ENCODE peak calls at places on chromosome 22, in five cellular contexts. G is endodermal cell, I is ovary, U is A549, J is right cardiac atrium. N is an unnamed sample. For H3K9me3, the result is how much of the 10 kb centered on the place peaks cover.

GRCh38 chr22:23119492-23120414 is 22.0 kb downstream of the RSPH14 start:
- DNase-seq in U (no peak), G (no peak), J (peak), I (no peak), N (no peak)

GRCh38 chr22:27790396-27791216 is 10.9 kb downstream of the MN1 start:
- DNase-seq in U (no peak), G (no peak), I (no peak), J (no peak), N (no peak)

GRCh38 chr22:45476814-45477213 is 25.9 kb upstream of the FBLN1 start:
- DNase-seq in J (no peak), I (peak), U (no peak), G (no peak), N (no peak)

GRCh38 chr22:28801845-28802594 is 1.7 kb upstream of the XBP1 start:
- DNase-seq in J (no peak), G (no peak), I (no peak), U (no peak), N (no peak)

GRCh38 chr22:24688294-24688693 is 85.3 kb downstream of the GGT1 start:
- DNase-seq in U (no peak), J (no peak), I (no peak), G (no peak), N (no peak)

GRCh38 chr22:20578707-20579106 is 71.3 kb downstream of the MED15 start:
- DNase-seq in J (no peak), G (no peak), I (no peak), U (no peak), N (no peak)

GRCh38 chr22:37206841-37207821 is 5.1 kb downstream of the SSTR3 start:
- DNase-seq in U (no peak), J (no peak), G (no peak), I (peak), N (no peak)

GRCh38 chr22:29751139-29751538 is 15.7 kb downstream of the ZMAT5 start:
- DNase-seq in U (no peak), J (peak), G (no peak), I (no peak), N (no peak)

GRCh38 chr22:45425101-45425500 is 11.6 kb downstream of the RIBC2 start:
- DNase-seq in G (no peak), U (no peak), I (no peak), J (no peak), N (no peak)

GRCh38 chr22:44392446-44392921 is 79.7 kb upstream of the SHISAL1 start:
- DNase-seq in I (peak), J (no peak), U (no peak), G (peak), N (no peak)

GRCh38 chr22:29149841-29150555 is 55.7 kb upstream of the EMID1 start:
- DNase-seq in G (peak), I (no peak), J (peak), U (no peak), N (no peak)

GRCh38 chr22:37824674-37825641 is 1.8 kb downstream of the GALR3 start:
- DNase-seq in J (peak), I (peak), U (no peak), G (peak), N (no peak)

GRCh38 chr22:22865311-22866072 is 22.1 kb upstream of the IGLL5 start:
- DNase-seq in G (no peak), U (no peak), I (no peak), J (no peak), N (no peak)

GRCh38 chr22:31160328-31160978 is 471 bp downstream of the RNF185 start:
- DNase-seq in J (no peak), G (no peak), I (no peak), U (no peak), N (no peak)

GRCh38 chr22:31177420-31178162 is 17.6 kb downstream of the RNF185 start:
- DNase-seq in J (no peak), I (no peak), G (no peak), U (peak), N (no peak)

GRCh38 chr22:23553922-23554870 is 25.9 kb downstream of the IGLL1 start:
- DNase-seq in J (no peak), I (no peak), U (no peak), G (no peak), N (no peak)

GRCh38 chr22:28658448-28658847 is 21.2 kb downstream of the TTC28 start:
- DNase-seq in U (no peak), I (no peak), J (no peak), G (no peak), N (no peak)

GRCh38 chr22:45231293-45231692 is 9.4 kb downstream of the KIAA0930 start:
- DNase-seq in G (no peak), J (no peak), I (no peak), U (no peak), N (no peak)

GRCh38 chr22:38865201-38866023 is 6.6 kb downstream of the CBX6 start:
- DNase-seq in J (peak), I (no peak), G (peak), U (no peak), N (no peak)

GRCh38 chr22:38712496-38713207 is 6.9 kb downstream of the GTPBP1 start:
- DNase-seq in G (peak), U (no peak), I (no peak), J (no peak), N (no peak)

GRCh38 chr22:20545681-20546521 is 38.5 kb downstream of the MED15 start:
- DNase-seq in I (no peak), G (no peak), U (no peak), J (no peak), N (no peak)

GRCh38 chr22:32996702-32997101 is 61.5 kb downstream of the SYN3 start:
- DNase-seq in G (no peak), J (peak), U (peak), I (no peak), N (no peak)

GRCh38 chr22:47437110-47437509 is 674.7 kb downstream of the TBC1D22A start:
- DNase-seq in U (no peak), I (no peak), G (no peak), J (no peak), N (no peak)
- H3K9me3 ChIP-seq in U (under half), I (under half), G (half or more), J (under half), N (under half)

DNA sequence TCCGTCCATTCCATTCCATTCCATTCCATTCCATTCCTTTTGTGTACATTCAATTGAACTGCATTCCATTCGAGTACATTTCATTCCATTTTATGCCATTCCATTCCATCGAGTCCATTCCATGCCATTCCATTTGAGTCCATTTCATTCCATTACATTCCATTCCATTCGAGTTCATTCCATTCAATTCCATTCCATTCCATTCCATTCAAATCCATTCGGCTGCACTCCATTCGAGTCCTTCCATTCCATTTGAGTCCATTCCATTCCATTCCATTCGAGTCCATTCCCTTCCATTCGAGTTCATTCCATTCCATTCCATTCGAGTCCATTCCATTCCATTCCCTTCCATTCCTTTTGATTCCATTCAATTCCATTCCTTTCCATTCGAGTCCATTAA is 4800.6 kb upstream of the OR11H1 start:
- DNase-seq in G (no peak), U (no peak), J (no peak), I (no peak), N (no peak)
- H3K9me3 ChIP-seq in G (half or more), U (under half), J (under half), I (under half), N (under half)

DNA sequence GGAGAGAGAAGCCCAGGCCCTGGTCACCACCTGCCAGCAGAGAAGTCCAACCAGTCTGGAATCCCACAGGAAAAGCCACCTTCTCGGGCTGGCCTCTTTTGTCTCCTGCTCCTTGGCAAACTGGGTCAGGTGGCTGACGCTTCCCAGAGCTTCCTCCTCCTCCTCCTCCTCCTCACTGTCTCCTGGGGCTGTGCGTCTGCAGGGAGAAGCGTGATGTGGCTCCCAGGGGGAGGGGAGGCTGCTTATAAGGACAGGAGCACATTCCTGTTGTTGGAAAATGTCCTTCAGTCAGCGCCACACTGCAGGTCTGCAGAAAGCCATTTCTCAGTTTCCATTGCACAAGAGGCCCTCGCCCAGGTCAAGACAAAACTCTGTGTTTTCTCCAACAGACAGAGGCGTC is 1316.5 kb downstream of the BRD1 start:
- DNase-seq in I (no peak), J (peak), G (no peak), U (no peak), N (no peak)
- H3K9me3 ChIP-seq in I (under half), J (under half), G (under half), U (under half), N (under half)

GRCh38 chr22:49381595-49382450 is 445.9 kb downstream of the BRD1 start:
- DNase-seq in I (no peak), U (no peak), J (no peak), G (peak), N (no peak)
- H3K9me3 ChIP-seq in I (under half), U (under half), J (under half), G (under half), N (under half)

GRCh38 chr22:47564651-47565050 is 802.2 kb downstream of the TBC1D22A start:
- DNase-seq in U (no peak), I (no peak), J (no peak), G (no peak), N (no peak)

GRCh38 chr22:47563406-47564157 is 801.1 kb downstream of the TBC1D22A start:
- DNase-seq in I (no peak), J (no peak), G (no peak), U (no peak), N (no peak)

GRCh38 chr22:47564158-47564450 is 801.7 kb downstream of the TBC1D22A start:
- DNase-seq in G (no peak), J (no peak), U (no peak), I (no peak), N (no peak)

GRCh38 chr22:47567126-47567730 is 804.8 kb downstream of the TBC1D22A start:
- DNase-seq in I (no peak), J (no peak), U (no peak), G (no peak), N (no peak)

DNA sequence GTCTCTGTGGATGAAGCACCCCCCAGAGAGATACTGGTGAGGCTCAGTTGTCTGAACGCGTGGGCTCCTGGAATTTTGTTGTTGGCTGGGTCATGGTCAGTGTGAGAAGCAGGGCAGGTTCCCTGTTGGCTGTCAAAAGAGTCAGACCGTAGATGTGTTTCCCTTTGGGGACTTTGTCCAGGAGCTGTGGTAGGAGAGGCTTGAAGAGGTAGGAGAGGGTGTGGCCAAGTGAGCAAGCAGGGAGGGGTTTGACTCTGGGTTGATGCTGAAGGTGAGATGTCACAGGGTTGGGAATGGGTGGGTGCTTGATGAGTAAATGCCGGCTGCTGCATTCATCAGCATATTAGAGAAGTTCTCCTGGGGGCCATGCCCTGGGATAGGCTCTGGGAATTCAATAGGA is 803.2 kb downstream of the TBC1D22A start:
- DNase-seq in I (no peak), U (no peak), G (no peak), J (no peak), N (no peak)
- H3K9me3 ChIP-seq in I (under half), U (under half), G (under half), J (under half), N (under half)

DNA sequence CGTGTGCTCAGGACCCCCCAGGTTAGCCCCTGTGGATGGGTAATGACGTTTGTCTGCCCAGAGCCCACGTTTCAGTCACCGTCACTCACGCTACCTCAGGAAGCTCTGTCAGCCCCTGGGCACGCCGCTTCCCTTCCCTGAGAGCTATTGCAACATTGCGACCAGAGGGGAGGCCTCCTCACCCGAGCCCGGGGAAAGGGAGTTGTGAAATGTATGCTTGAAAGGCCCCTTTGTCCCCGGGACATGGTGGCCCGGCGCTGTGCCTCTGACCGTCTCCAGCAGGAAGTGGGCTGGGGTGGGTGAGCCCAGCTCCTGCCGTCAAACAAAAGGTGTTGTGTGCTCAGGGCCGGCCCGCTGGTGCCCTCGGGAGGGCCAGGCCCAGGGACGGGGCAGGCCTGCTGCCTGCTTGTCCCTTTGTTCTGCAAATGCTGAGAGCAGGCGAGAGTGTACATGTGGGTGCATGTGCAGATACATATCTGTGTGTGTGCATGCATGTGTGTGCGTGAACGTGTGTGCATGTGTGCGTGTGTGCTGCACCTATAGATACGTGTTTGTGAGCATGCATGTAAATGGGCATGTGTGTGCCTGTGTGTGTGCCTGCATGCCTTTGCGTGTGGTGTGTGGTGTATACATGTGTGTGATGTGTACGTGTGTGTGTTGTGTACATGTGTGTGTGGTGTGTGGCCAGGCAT is 1125.0 kb downstream of the BRD1 start:
- DNase-seq in J (peak), U (no peak), I (no peak), G (peak), N (no peak)
- H3K9me3 ChIP-seq in J (under half), U (under half), I (under half), G (under half), N (under half)

GRCh38 chr22:49086181-49086580 is 741.5 kb downstream of the BRD1 start:
- DNase-seq in I (no peak), G (no peak), J (no peak), U (no peak), N (no peak)

GRCh38 chr22:49088801-49089791 is 738.6 kb downstream of the BRD1 start:
- DNase-seq in I (no peak), G (no peak), U (no peak), J (no peak), N (no peak)

GRCh38 chr22:49087716-49088660 is 739.7 kb downstream of the BRD1 start:
- DNase-seq in G (no peak), I (no peak), J (no peak), U (no peak), N (no peak)

GRCh38 chr22:49087163-49087562 is 740.5 kb downstream of the BRD1 start:
- DNase-seq in G (no peak), U (no peak), J (peak), I (no peak), N (no peak)

GRCh38 chr22:49086606-49087157 is 741.0 kb downstream of the BRD1 start:
- DNase-seq in U (no peak), G (no peak), J (no peak), I (no peak), N (no peak)
- H3K9me3 ChIP-seq in U (under half), G (under half), J (under half), I (under half), N (under half)

DNA sequence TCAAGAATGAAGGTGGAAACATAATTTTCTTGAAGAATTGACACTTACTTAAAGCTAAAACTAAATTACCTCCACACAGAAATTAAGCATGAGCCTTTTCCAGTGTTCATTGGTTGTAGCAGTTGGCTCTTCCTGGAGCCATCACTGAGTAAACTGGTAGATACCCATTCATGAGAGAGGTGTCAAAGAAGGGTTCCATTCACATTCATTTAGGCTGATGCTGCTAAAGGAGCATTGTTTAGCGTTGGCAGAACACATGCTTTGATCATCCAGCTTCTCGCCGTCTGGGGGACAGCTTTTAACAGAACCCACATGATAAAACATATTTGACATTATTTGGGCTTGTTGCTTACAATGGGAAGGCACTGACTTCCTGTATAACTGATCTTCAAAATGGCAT is 71.6 kb downstream of the TNRC6B start:
- DNase-seq in U (no peak), J (no peak), I (no peak), G (no peak), N (no peak)
- H3K9me3 ChIP-seq in U (under half), J (under half), I (under half), G (under half), N (under half)

N was measured in Panc1.